ENCODE peak calls at places on chromosomes 5 and 9, in four cellular contexts. One of them, this sample, is unnamed.
A peak's percentile ranks its signal among the peaks of the same experiment; 100 is the strongest.

GRCh38 chr9:35923927-35924763 is 14.9 kb downstream of the SPAAR start:
- DNase-seq in ascending aorta: no peak
- DNase-seq in progenitor cell of endocrine pancreas: no peak
- DNase-seq in pancreas: no peak
- DNase-seq in this sample: no peak

GRCh38 chr9:32877103-32877502 is 93.8 kb downstream of the TMEM215 start:
- DNase-seq in pancreas: no peak
- DNase-seq in ascending aorta: no peak
- DNase-seq in progenitor cell of endocrine pancreas: no peak
- DNase-seq in this sample: no peak

GRCh38 chr9:98018347-98018746 is 35.2 kb downstream of the ANP32B start:
- DNase-seq in progenitor cell of endocrine pancreas: no peak
- DNase-seq in ascending aorta: no peak
- DNase-seq in pancreas: no peak
- DNase-seq in this sample: no peak

GRCh38 chr9:125409637-125410521 is 148.3 kb downstream of the GAPVD1 start:
- DNase-seq in pancreas: no peak
- DNase-seq in ascending aorta: no peak
- DNase-seq in progenitor cell of endocrine pancreas: no peak
- DNase-seq in this sample: no peak

GRCh38 chr5:35938518-35939227 is at the start of gene CAPSL:
- DNase-seq in progenitor cell of endocrine pancreas: peak; percentile 68
- DNase-seq in pancreas: peak; percentile 81
- DNase-seq in ascending aorta: no peak
- DNase-seq in this sample: peak; percentile 65

GRCh38 chr5:132250547-132250946 is 6.9 kb upstream of the PDLIM4 start:
- DNase-seq in ascending aorta: no peak
- DNase-seq in pancreas: no peak
- DNase-seq in progenitor cell of endocrine pancreas: no peak
- DNase-seq in this sample: no peak

GRCh38 chr9:132997591-132997990 is 19.1 kb downstream of the GFI1B start:
- DNase-seq in progenitor cell of endocrine pancreas: no peak
- DNase-seq in ascending aorta: no peak
- DNase-seq in pancreas: no peak
- DNase-seq in this sample: no peak

GRCh38 chr9:72041369-72041768 is 19.0 kb downstream of the C9orf57 start:
- DNase-seq in progenitor cell of endocrine pancreas: no peak
- DNase-seq in ascending aorta: no peak
- DNase-seq in pancreas: no peak
- DNase-seq in this sample: no peak

GRCh38 chr9:127991757-127992274 is 11.0 kb upstream of the EEIG1 start:
- DNase-seq in pancreas: no peak
- DNase-seq in ascending aorta: no peak
- DNase-seq in progenitor cell of endocrine pancreas: no peak
- DNase-seq in this sample: no peak

GRCh38 chr5:90381213-90381929 is 28.2 kb downstream of the CETN3 start:
- DNase-seq in progenitor cell of endocrine pancreas: no peak
- DNase-seq in ascending aorta: no peak
- DNase-seq in pancreas: no peak
- DNase-seq in this sample: peak; percentile 50

GRCh38 chr5:115607935-115608334 is 5.7 kb upstream of the TICAM2 start:
- DNase-seq in pancreas: no peak
- DNase-seq in progenitor cell of endocrine pancreas: no peak
- DNase-seq in ascending aorta: no peak
- DNase-seq in this sample: no peak

GRCh38 chr9:84238652-84239051 is 101.9 kb downstream of the SLC28A3 start:
- DNase-seq in progenitor cell of endocrine pancreas: no peak
- DNase-seq in ascending aorta: no peak
- DNase-seq in pancreas: no peak
- DNase-seq in this sample: no peak
- TF ChIP-seq CTCF in progenitor cell of endocrine pancreas: peak; percentile 8
- TF ChIP-seq CTCF in ascending aorta: no peak
- TF ChIP-seq CTCF in pancreas: no peak
- TF ChIP-seq CTCF in this sample: no peak

GRCh38 chr5:80656425-80656824 is 1.6 kb upstream of the DHFR start:
- DNase-seq in ascending aorta: no peak
- DNase-seq in progenitor cell of endocrine pancreas: no peak
- DNase-seq in pancreas: no peak
- DNase-seq in this sample: no peak
- TF ChIP-seq CTCF in ascending aorta: no peak
- TF ChIP-seq CTCF in progenitor cell of endocrine pancreas: no peak
- TF ChIP-seq CTCF in pancreas: no peak
- TF ChIP-seq CTCF in this sample: no peak

DNA sequence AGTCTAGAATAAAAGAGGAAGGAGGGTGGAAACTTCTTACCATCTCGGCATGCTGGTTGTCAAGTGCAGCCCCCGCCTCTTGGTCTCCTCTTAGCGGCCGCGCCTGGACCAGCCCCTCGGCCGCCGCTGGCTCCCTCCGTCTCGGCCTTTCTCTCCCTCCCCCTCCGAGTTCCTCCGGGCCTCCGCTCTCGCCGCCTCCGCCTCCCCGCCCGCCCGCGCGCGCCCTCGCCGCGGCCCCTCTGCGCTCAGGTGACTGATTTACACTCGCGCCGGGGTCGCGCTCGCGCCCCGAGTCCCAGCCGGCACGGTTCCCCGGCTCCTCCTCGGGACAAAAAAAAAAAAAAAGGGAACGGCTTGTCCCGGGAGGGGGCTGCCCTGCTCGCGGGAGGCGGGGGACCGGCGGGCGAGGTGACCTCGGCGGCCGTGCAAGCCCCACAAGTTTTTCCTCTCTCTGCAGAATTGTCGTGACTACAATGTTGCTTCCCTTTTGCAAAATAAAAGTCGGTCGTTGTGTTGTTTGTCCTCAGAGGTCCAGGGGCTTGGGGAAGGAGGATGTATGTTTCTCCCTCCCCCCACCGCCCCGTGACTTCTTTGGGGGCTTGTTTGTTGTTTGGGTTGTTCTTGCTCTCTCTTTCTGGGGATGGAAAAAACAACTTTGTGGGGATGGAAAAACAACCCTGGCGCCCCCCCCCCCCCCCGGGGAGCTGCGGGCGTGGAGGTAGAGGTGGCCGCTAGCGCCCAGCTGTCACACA is at the start of gene BNC2:
- DNase-seq in progenitor cell of endocrine pancreas: peak; percentile 49
- DNase-seq in ascending aorta: no peak
- DNase-seq in pancreas: peak; percentile 31
- DNase-seq in this sample: peak; percentile 91
- TF ChIP-seq CTCF in progenitor cell of endocrine pancreas: peak; percentile 37
- TF ChIP-seq CTCF in ascending aorta: no peak
- TF ChIP-seq CTCF in pancreas: no peak
- TF ChIP-seq CTCF in this sample: no peak

GRCh38 chr9:136381311-136381710 is 7.8 kb upstream of the CARD9 start:
- DNase-seq in ascending aorta: no peak
- DNase-seq in pancreas: no peak
- DNase-seq in progenitor cell of endocrine pancreas: no peak
- DNase-seq in this sample: no peak

GRCh38 chr9:136379401-136379800 is 5.9 kb upstream of the CARD9 start:
- DNase-seq in pancreas: no peak
- DNase-seq in ascending aorta: no peak
- DNase-seq in progenitor cell of endocrine pancreas: no peak
- DNase-seq in this sample: peak; percentile 52

GRCh38 chr9:136379003-136379287 is 5.5 kb upstream of the CARD9 start:
- DNase-seq in ascending aorta: no peak
- DNase-seq in pancreas: no peak
- DNase-seq in progenitor cell of endocrine pancreas: no peak
- DNase-seq in this sample: no peak

GRCh38 chr9:136380381-136380780 is 6.9 kb upstream of the CARD9 start:
- DNase-seq in pancreas: no peak
- DNase-seq in ascending aorta: no peak
- DNase-seq in progenitor cell of endocrine pancreas: no peak
- DNase-seq in this sample: peak; percentile 80

GRCh38 chr9:136379891-136380290 is 6.4 kb upstream of the CARD9 start:
- DNase-seq in progenitor cell of endocrine pancreas: no peak
- DNase-seq in ascending aorta: no peak
- DNase-seq in pancreas: no peak
- DNase-seq in this sample: peak; percentile 59
- TF ChIP-seq CTCF in progenitor cell of endocrine pancreas: no peak
- TF ChIP-seq CTCF in ascending aorta: no peak
- TF ChIP-seq CTCF in pancreas: no peak
- TF ChIP-seq CTCF in this sample: no peak

GRCh38 chr9:136949817-136950655 is 2.0 kb upstream of the LCN12 start:
- DNase-seq in progenitor cell of endocrine pancreas: peak; percentile 98
- DNase-seq in pancreas: peak; percentile 96
- DNase-seq in ascending aorta: peak; percentile 88
- DNase-seq in this sample: peak; percentile 99
- TF ChIP-seq CTCF in progenitor cell of endocrine pancreas: peak; percentile 26
- TF ChIP-seq CTCF in pancreas: no peak
- TF ChIP-seq CTCF in ascending aorta: peak; percentile 10
- TF ChIP-seq CTCF in this sample: peak; percentile 4

This sample was measured in upper lobe of left lung.